ENCODE peak calls at places on chromosomes 11 and 22, in six cellular contexts. U, M, B, S, N and F are unnamed samples.

GRCh38 chr11:795638-796564 is 2.2 kb downstream of the SLC25A22 start:
- DNase-seq in B (peak; percentile 84), S (peak; percentile 81), M (peak; percentile 83), N (no peak), U (no peak), F (peak; percentile 94)

GRCh38 chr11:128548655-128549255 is 38.6 kb downstream of the ETS1 start:
- DNase-seq in U (peak; percentile 92), B (peak; percentile 77), M (peak; percentile 74), N (no peak), S (peak; percentile 50), F (peak; percentile 38)

GRCh38 chr22:50531546-50532352 is 1.9 kb upstream of the TYMP start:
- DNase-seq in M (peak; percentile 89), U (peak; percentile 88), N (no peak), S (peak; percentile 83), B (peak; percentile 90), F (peak; percentile 85)

GRCh38 chr11:128687321-128687720 is 6.6 kb upstream of the FLI1 start:
- DNase-seq in M (peak; percentile 52), U (no peak), N (no peak), B (peak; percentile 58), S (no peak), F (peak; percentile 43)

GRCh38 chr11:20518323-20518834 is 81.0 kb upstream of the SLC6A5 start:
- DNase-seq in B (no peak), N (no peak), S (no peak), U (no peak), M (peak; percentile 24), F (no peak)

GRCh38 chr11:75263944-75264349 is 23.4 kb downstream of the TPBGL start:
- DNase-seq in B (no peak), N (no peak), U (no peak), M (no peak), S (no peak), F (peak; percentile 52)

GRCh38 chr11:66768088-66768521 is 39.1 kb upstream of the SPTBN2 start:
- DNase-seq in U (no peak), B (no peak), N (no peak), S (no peak), M (no peak), F (no peak)

GRCh38 chr22:46250783-46251125 is 661 bp upstream of the CDPF1 start:
- DNase-seq in S (no peak), N (no peak), U (no peak), M (no peak), B (no peak), F (peak; percentile 16)

GRCh38 chr11:79708319-79708928 is 267.6 kb upstream of the TENM4 start:
- DNase-seq in N (peak; percentile 1), B (peak; percentile 29), U (no peak), S (no peak), M (no peak), F (no peak)

GRCh38 chr11:123188508-123189165 is 6.4 kb downstream of the CLMP start:
- DNase-seq in S (no peak), M (no peak), U (no peak), N (no peak), B (no peak), F (no peak)

GRCh38 chr11:133291672-133292265 is 240.5 kb downstream of the OPCML start:
- DNase-seq in S (no peak), M (no peak), B (no peak), U (no peak), N (no peak), F (no peak)

GRCh38 chr22:26681395-26681821 is 24.0 kb downstream of the MIAT start:
- DNase-seq in N (no peak), S (peak; percentile 76), B (no peak), U (no peak), M (no peak), F (no peak)

GRCh38 chr22:20084547-20085413 is 4.7 kb downstream of the DGCR8 start:
- DNase-seq in U (no peak), N (no peak), M (peak; percentile 76), B (peak; percentile 88), S (no peak), F (peak; percentile 57)

GRCh38 chr11:123184531-123184930 is 10.5 kb downstream of the CLMP start:
- DNase-seq in M (no peak), U (no peak), S (no peak), B (no peak), N (no peak), F (no peak)

GRCh38 chr11:104124979-104125378 is 39.0 kb downstream of the PDGFD start:
- DNase-seq in U (no peak), S (no peak), B (no peak), N (peak; percentile 3), M (no peak), F (no peak)

GRCh38 chr11:118415739-118416068 is 14.3 kb downstream of the ATP5MG start:
- DNase-seq in M (peak; percentile 27), S (no peak), U (no peak), N (no peak), B (peak; percentile 68), F (peak; percentile 39)

GRCh38 chr11:67674442-67674871 is at the start of gene ALDH3B2:
- DNase-seq in N (no peak), U (no peak), S (peak; percentile 65), M (no peak), B (no peak), F (no peak)

GRCh38 chr11:68011046-68011943 is 1.2 kb downstream of the ALDH3B1 start:
- DNase-seq in B (no peak), M (no peak), S (no peak), N (no peak), U (no peak), F (no peak)

GRCh38 chr11:86988351-86988881 is 33.2 kb upstream of the FZD4 start:
- DNase-seq in B (no peak), N (no peak), S (no peak), M (no peak), U (no peak), F (no peak)

GRCh38 chr22:28857288-28857687 is 26.1 kb upstream of the ZNRF3 start:
- DNase-seq in B (no peak), S (no peak), U (no peak), M (no peak), N (no peak), F (no peak)

GRCh38 chr11:76599041-76600013 is 71.2 kb downstream of the LRRC32 start:
- DNase-seq in S (no peak), N (no peak), B (peak; percentile 42), U (peak; percentile 80), M (no peak), F (no peak)

GRCh38 chr22:35046744-35047462 is 19.1 kb upstream of the ISX start:
- DNase-seq in M (no peak), B (no peak), U (no peak), N (no peak), S (no peak), F (no peak)

GRCh38 chr11:123585721-123586120 is 68.7 kb downstream of the SCN3B start:
- DNase-seq in B (no peak), N (no peak), U (no peak), S (no peak), M (no peak), F (no peak)

GRCh38 chr22:50048836-50049235 is 9.3 kb downstream of the TTLL8 start:
- DNase-seq in N (no peak), U (no peak), B (no peak), M (peak; percentile 16), S (no peak), F (no peak)

GRCh38 chr22:38412435-38413084 is 42.4 kb downstream of the KCNJ4 start:
- DNase-seq in S (peak; percentile 25), U (peak; percentile 71), B (peak; percentile 85), N (no peak), M (no peak), F (peak; percentile 62)

GRCh38 chr11:64910451-64911093 is 6.4 kb downstream of the ATG2A start:
- DNase-seq in S (no peak), N (no peak), B (no peak), M (no peak), U (no peak), F (no peak)
- TF ChIP-seq CTCF in S (no peak), N (no peak), B (no peak), M (no peak), U (no peak), F (no peak)

GRCh38 chr22:23100124-23100801 is 29.9 kb downstream of the GNAZ start:
- DNase-seq in U (no peak), B (no peak), S (no peak), M (no peak), N (no peak), F (no peak)

GRCh38 chr22:23098230-23098705 is 27.9 kb downstream of the GNAZ start:
- DNase-seq in U (no peak), N (no peak), M (no peak), S (no peak), B (no peak), F (no peak)

GRCh38 chr22:23099525-23099792 is 29.1 kb downstream of the GNAZ start:
- DNase-seq in N (no peak), B (no peak), S (no peak), U (no peak), M (no peak), F (no peak)

GRCh38 chr22:23097412-23098229 is 27.3 kb downstream of the GNAZ start:
- DNase-seq in N (no peak), U (no peak), B (no peak), S (no peak), M (no peak), F (no peak)

DNA sequence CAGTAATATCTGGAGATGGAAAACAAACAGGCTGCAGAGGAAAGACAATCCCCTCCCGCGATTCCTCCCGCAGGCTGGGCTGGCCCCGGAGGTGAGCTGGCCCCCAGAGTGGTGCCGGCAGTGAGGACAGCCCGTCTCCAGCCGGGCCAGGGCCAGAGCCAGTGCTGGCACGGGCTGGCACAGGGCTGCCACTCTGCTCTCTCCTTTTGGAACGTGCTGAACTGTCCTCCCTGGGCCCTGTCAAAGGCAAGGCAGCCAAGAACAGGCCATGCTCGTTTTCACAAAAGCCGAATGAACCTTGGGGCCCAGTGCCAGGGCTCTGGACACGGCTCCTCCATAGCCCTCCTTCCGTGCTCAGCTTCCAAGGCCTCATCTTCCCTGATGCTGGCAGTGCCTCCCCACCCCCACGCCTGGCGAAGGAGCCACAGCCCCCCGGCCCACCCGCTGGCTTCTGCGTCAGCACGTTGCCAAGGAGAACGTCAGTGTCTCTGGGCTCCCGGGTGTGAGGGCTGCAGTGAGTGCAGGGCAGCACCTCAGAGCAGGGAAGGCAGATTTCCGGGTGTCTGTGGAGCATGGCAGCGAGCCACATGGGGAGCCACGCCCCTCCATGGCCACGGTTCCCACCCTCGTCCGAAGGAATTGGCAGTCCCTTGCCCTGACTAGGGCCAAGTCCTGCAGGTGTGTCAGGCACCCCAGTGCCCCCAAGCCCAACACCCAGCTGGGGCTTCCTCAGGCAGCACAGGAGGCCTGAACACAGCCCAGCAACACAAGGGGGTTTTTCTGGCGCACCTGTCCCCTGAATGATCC is 28.6 kb downstream of the GNAZ start:
- DNase-seq in B (no peak), N (no peak), M (no peak), U (no peak), S (no peak), F (no peak)
- TF ChIP-seq CTCF in B (no peak), N (no peak), M (no peak), U (no peak), S (no peak), F (no peak)

GRCh38 chr11:8055111-8055835 is 25.7 kb upstream of the TUB start:
- DNase-seq in N (no peak), S (no peak), M (no peak), U (no peak), B (no peak), F (no peak)
- TF ChIP-seq CTCF in N (peak; percentile 25), S (no peak), M (no peak), U (no peak), B (no peak), F (peak; percentile 7)

DNA sequence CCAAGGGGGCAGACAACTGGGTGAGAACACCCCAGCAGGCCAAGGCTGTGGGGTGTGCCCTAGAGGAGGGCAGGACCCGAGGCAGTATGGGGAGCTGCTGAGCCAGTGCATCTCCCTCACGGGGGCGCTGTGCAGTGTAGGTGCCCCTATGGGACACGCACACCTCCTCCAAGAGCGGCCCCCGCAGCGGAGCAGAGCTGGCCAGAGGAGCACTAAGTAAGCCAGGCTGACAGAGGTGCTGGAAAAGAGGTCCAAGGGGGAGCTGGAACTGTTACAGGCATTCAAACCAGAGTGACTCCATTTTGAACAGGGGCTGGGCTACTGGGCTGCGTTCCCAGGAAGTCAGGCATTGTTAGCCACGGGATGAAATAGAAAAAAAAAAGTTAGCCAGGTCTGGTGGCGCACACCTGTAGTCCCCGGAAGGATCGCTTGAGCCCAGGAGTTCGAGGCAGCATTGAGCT is 41.8 kb downstream of the TST start:
- DNase-seq in M (peak; percentile 72), U (no peak), N (peak; percentile 28), B (peak; percentile 56), S (peak; percentile 47), F (peak; percentile 93)
- TF ChIP-seq CTCF in M (peak; percentile 8), U (no peak), N (peak; percentile 74), B (peak; percentile 52), S (no peak), F (peak; percentile 54)